ENCODE peak calls at places on chromosomes 2 and 18, in ten cellular contexts. I, R, W, M, B, N, U, C, Q and G are unnamed samples. For H3K36me3, the result is how much of the 10 kb centered on the place peaks cover.

GRCh38 chr2:217160978-217161973 is 301.4 kb upstream of the TNP1 start:
- DNase-seq in I (no peak), R (peak), W (no peak), M (peak), B (no peak), N (no peak), U (no peak), C (no peak), Q (no peak), G (no peak)

GRCh38 chr2:36329251-36329650 is 26.3 kb upstream of the CRIM1 start:
- DNase-seq in I (no peak), R (peak), W (peak), M (no peak), B (no peak), N (no peak), U (no peak), C (no peak), Q (no peak), G (no peak)

GRCh38 chr2:54866868-54867267 is 143.4 kb downstream of the EML6 start:
- DNase-seq in I (peak), R (no peak), W (no peak), M (no peak), B (no peak), N (no peak), U (no peak), C (no peak), Q (no peak), G (no peak)

GRCh38 chr2:77018219-77018618 is 504.0 kb downstream of the LRRTM4 start:
- DNase-seq in I (no peak), R (peak), W (no peak), M (no peak), B (no peak), N (no peak), U (no peak), C (no peak), Q (no peak), G (no peak)

GRCh38 chr18:58290059-58290747 is 246.2 kb downstream of the NEDD4L start:
- DNase-seq in I (no peak), R (peak), W (peak), M (no peak), B (no peak), N (no peak), U (no peak), C (no peak), Q (no peak), G (no peak)

GRCh38 chr2:80354858-80355257 is 50.3 kb upstream of the LRRTM1 start:
- DNase-seq in I (no peak), R (no peak), W (no peak), M (no peak), B (no peak), N (no peak), U (no peak), C (no peak), Q (no peak), G (no peak)

GRCh38 chr2:160411167-160411566 is 82.4 kb downstream of the RBMS1 start:
- DNase-seq in I (no peak), R (peak), W (peak), M (no peak), B (peak), N (no peak), U (peak), C (peak), Q (no peak), G (no peak)

GRCh38 chr2:201715459-201715858 is 17.0 kb upstream of the MPP4 start:
- DNase-seq in I (no peak), R (no peak), W (no peak), M (no peak), B (no peak), N (no peak), U (no peak), C (no peak), Q (no peak), G (no peak)

GRCh38 chr2:21427606-21428005 is 303.8 kb downstream of the TDRD15 start:
- DNase-seq in I (no peak), R (no peak), W (no peak), M (no peak), B (no peak), N (no peak), U (no peak), C (no peak), Q (no peak), G (no peak)

GRCh38 chr2:9990735-9991134 is 39.2 kb downstream of the GRHL1 start:
- DNase-seq in I (no peak), R (no peak), W (no peak), M (peak), B (peak), N (no peak), U (no peak), C (no peak), Q (no peak), G (no peak)

GRCh38 chr2:20525041-20526035 is 78.5 kb downstream of the RHOB start:
- DNase-seq in I (peak), R (peak), W (peak), M (peak), B (peak), N (no peak), U (no peak), C (no peak), Q (peak), G (no peak)

GRCh38 chr2:44529448-44529847 is 167.7 kb downstream of the CAMKMT start:
- DNase-seq in I (no peak), R (peak), W (no peak), M (no peak), B (no peak), N (no peak), U (no peak), C (no peak), Q (no peak), G (no peak)

GRCh38 chr18:78856569-78857200 is 122.9 kb upstream of the SALL3 start:
- DNase-seq in I (no peak), R (no peak), W (no peak), M (no peak), B (no peak), N (no peak), U (no peak), C (no peak), Q (no peak), G (no peak)

GRCh38 chr2:169979025-169979424 is 151.8 kb downstream of the UBR3 start:
- DNase-seq in I (no peak), R (no peak), W (no peak), M (no peak), B (no peak), N (no peak), U (no peak), C (no peak), Q (no peak), G (no peak)

GRCh38 chr2:227608469-227609338 is 5.9 kb downstream of the SCYGR3 start:
- DNase-seq in I (peak), R (no peak), W (no peak), M (no peak), B (peak), N (no peak), U (peak), C (peak), Q (no peak), G (no peak)

GRCh38 chr2:56681659-56682396 is 498.0 kb downstream of the CCDC85A start:
- DNase-seq in I (no peak), R (peak), W (peak), M (no peak), B (no peak), N (no peak), U (no peak), C (no peak), Q (no peak), G (no peak)

GRCh38 chr2:70927641-70928040 is 8.1 kb upstream of the ATP6V1B1 start:
- DNase-seq in I (no peak), R (no peak), W (no peak), M (no peak), B (no peak), N (no peak), U (no peak), C (peak), Q (no peak), G (no peak)

GRCh38 chr18:53797998-53798397 is 426.5 kb downstream of the MBD2 start:
- DNase-seq in I (no peak), R (no peak), W (no peak), M (no peak), B (no peak), N (no peak), U (no peak), C (no peak), Q (no peak), G (no peak)

GRCh38 chr2:236955675-236956618 is 129.7 kb upstream of the COPS8 start:
- DNase-seq in I (no peak), R (peak), W (peak), M (no peak), B (no peak), N (no peak), U (no peak), C (no peak), Q (no peak), G (no peak)

GRCh38 chr2:60948926-60949579 is 67.7 kb downstream of the REL start:
- DNase-seq in I (no peak), R (peak), W (peak), M (no peak), B (no peak), N (no peak), U (no peak), C (no peak), Q (no peak), G (no peak)

GRCh38 chr2:238573065-238573778 is 146.5 kb downstream of the ASB1 start:
- DNase-seq in I (no peak), R (no peak), W (no peak), M (no peak), B (peak), N (no peak), U (no peak), C (no peak), Q (no peak), G (no peak)

DNA sequence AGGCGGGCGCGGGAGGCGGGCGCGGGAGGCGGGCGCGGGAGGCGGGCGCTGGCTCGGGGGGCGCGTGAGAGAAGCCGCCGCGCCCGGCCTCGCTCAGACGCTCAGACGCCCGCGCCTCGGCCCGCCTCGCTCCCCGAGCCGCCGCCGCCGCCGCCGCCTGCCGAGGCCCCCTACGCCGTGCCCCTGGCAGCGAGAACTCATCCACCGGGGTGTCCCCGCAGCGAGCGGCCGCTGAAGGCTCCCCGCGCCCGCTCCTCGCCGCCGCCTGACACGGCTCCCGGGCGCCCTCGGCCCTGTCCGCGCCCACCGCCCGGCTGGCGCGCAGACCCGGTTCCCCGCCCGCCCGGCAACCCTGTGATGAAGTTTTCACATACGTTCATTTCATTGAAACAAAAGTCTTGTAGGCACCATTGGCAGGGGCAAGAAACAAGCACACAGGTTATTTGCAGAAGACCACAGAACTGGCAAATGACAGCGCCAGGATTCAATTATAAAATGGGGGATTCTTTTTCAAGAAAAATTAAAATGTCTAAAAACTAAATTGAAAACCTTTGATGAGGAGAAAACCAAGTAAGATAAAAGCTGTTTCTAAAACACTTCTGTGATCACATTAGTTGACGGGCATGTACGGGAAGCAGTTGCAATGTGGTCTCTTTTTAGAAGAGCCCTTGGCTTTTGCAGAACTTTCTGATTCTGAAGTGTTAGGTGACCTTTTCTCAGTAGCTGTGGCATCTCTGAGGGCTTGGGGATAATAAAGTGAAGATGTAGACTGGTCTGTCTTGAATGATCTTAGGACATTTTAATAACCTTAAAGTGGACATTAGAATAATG is 50.5 kb upstream of the TUBA3D start:
- DNase-seq in I (no peak), R (no peak), W (no peak), M (no peak), B (no peak), N (no peak), U (no peak), C (no peak), Q (no peak), G (no peak)
- H3K4me3 ChIP-seq in I (no peak), R (no peak), W (peak), M (peak), B (no peak), N (no peak), U (no peak), C (no peak), Q (no peak), G (peak)

GRCh38 chr18:62663731-62664336 is 51.5 kb upstream of the PHLPP1 start:
- DNase-seq in I (peak), R (peak), W (peak), M (no peak), B (peak), N (no peak), U (no peak), C (no peak), Q (no peak), G (no peak)

GRCh38 chr18:62672600-62672999 is 42.7 kb upstream of the PHLPP1 start:
- DNase-seq in I (no peak), R (no peak), W (no peak), M (no peak), B (no peak), N (no peak), U (no peak), C (no peak), Q (no peak), G (no peak)

GRCh38 chr18:62670573-62670972 is 44.8 kb upstream of the PHLPP1 start:
- DNase-seq in I (no peak), R (no peak), W (no peak), M (no peak), B (no peak), N (no peak), U (no peak), C (no peak), Q (no peak), G (no peak)

DNA sequence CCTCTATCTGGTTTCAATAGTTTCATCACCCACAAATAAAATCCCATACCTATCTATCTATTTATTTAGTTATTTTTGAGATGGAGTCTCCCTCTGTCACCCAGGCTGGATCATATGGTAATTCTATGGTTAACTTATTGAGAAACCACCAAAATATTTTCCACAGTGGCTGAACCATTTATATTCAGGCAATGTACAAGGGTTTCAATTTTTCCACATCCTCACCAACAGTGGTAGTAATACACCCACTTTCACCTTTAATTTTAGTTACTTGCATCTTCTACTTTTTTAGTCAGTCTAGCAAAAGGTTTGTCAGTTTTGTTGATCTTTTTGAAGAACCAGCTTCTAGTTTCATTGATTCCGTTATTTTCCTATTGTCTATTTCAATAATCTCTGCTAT is 46.1 kb upstream of the PHLPP1 start:
- DNase-seq in I (no peak), R (no peak), W (no peak), M (no peak), B (no peak), N (no peak), U (no peak), C (no peak), Q (no peak), G (no peak)
- H3K36me3 ChIP-seq in I (under half), R (under half), W (under half), M (under half), B (under half), N (under half), U (under half), C (under half), Q (under half), G (under half)

DNA sequence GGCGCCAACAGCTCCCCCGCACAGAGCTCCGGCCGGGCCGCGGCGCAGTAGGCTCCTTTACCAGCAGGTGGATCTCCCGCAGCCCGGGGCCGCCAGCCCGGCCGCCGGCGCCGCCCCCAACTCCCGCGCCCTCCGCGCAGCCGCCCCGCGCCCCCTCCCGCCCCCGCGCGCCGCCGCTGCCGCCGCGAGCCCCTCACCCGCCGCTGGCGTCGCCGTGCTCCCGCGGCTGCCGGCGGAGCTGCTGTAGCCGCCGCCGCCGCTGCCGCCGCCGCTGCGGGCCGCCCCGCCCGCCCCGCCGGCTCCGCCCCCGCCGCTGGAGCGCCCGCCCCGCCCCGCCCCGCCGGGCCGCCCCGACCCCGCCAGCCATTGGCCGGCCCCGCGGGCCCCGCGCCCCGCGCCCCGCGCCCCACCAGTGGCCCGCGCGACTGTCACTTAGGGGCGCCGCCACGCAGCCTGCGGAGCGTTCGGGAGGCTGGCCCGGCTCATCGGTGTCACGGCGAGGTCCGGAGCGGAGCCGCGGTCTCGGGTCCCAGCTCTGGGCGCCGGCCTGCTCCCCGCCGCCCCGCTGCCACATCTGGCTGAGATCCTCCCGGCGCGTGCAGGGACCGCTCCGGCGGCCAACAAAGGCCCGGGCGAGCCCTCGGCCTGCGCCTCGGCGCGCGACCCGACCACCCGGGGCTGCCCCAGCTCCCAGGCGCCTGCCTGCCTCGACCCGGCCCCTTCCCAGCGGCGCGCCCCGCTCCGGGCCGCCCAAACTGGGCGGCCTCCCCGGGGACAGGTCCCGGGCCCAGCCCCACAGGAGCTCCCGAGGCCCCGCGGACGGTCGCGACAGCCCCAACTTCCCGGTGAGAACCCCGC is at the start of gene MGAT4A:
- DNase-seq in I (no peak), R (peak), W (no peak), M (peak), B (peak), N (peak), U (peak), C (peak), Q (peak), G (no peak)
- TF ChIP-seq CTCF in I (peak), R (no peak), W (no peak), M (no peak), B (peak), N (no peak), U (no peak), C (no peak), Q (no peak), G (no peak)

GRCh38 chr2:74715880-74716279 is 61.8 kb downstream of the SEMA4F start:
- DNase-seq in I (no peak), R (no peak), W (no peak), M (no peak), B (no peak), N (no peak), U (no peak), C (no peak), Q (no peak), G (no peak)
- H3K4me3 ChIP-seq in I (peak), R (peak), W (peak), M (peak), B (no peak), N (peak), U (no peak), C (peak), Q (peak), G (no peak)

DNA sequence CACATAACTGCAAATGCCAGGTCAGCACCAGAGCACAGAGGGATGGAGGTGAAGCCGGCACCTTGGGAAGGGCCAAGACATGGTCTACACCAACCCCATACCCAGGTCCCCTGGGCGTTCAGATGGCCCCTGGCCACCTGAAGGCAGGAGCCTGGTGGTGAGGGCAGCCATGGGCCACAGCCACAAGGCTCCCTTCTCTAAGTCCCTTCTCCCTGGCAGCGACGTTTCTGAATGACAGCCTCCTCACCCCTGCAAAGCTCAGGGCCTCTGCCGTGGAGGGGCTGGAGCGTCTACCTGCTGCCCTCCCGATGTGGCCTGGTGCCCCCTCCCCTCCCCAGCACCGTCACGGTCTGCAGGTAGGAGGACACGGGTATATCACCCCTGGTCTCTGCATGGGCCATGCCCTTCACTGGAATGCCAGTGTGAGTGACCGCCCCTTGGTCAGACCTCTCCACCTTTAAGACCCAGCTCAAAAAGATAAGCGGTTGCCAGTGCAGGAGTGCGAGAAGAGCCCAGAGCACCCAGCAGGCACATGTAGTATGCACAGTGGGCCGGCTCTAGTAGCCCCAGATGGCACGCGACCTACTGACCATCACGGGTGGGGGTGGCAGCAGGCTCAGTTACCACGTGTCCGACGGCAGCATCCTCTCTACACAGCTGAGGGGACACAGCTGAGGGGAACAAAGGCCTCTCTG is 46.6 kb downstream of the HS6ST1 start:
- DNase-seq in I (no peak), R (no peak), W (no peak), M (no peak), B (no peak), N (peak), U (peak), C (no peak), Q (no peak), G (no peak)
- H3K36me3 ChIP-seq in I (under half), R (under half), W (under half), M (under half), B (under half), N (under half), U (under half), C (under half), Q (under half), G (under half)

GRCh38 chr18:5106730-5107129 is 90.3 kb downstream of the AKAIN1 start:
- DNase-seq in I (no peak), R (no peak), W (no peak), M (no peak), B (no peak), N (no peak), U (no peak), C (no peak), Q (no peak), G (no peak)
- TF ChIP-seq CTCF in I (peak), R (no peak), W (no peak), M (peak), B (peak), N (no peak), U (no peak), C (no peak), Q (no peak), G (peak)